ENCODE peak calls at places on chromosome 7, in seven cellular contexts. A is progenitor cell of endocrine pancreas, D is HEK293T, U is AG10803, Y is RPMI7951, S is GM03348, G is activated T-cell treated with anti-CD3 and anti-CD28 coated beads for 4 hours. I is an unnamed sample.

GRCh38 chr7:110309941-110310340 is 781.0 kb upstream of the LRRN3 start:
- DNase-seq in A (no peak), G (no peak), U (no peak), D (no peak), Y (no peak), S (no peak), I (no peak)

GRCh38 chr7:155580367-155580766 is 34.0 kb upstream of the CNPY1 start:
- DNase-seq in D (no peak), A (no peak), G (no peak), U (no peak), S (no peak), Y (no peak), I (no peak)

GRCh38 chr7:108836246-108836645 is 266.6 kb downstream of the DNAJB9 start:
- DNase-seq in Y (no peak), G (no peak), D (no peak), S (no peak), U (no peak), A (no peak), I (peak; percentile 2)

GRCh38 chr7:98470131-98470985 is 69.5 kb upstream of the BAIAP2L1 start:
- DNase-seq in D (no peak), G (no peak), A (peak; percentile 70), U (no peak), Y (peak; percentile 14), S (peak; percentile 55), I (no peak)

GRCh38 chr7:83640240-83640639 is 8.7 kb downstream of the SEMA3E start:
- DNase-seq in U (no peak), S (no peak), G (no peak), A (no peak), Y (no peak), D (no peak), I (no peak)

GRCh38 chr7:83456413-83456812 is 192.5 kb downstream of the SEMA3E start:
- DNase-seq in D (no peak), S (no peak), U (no peak), A (no peak), Y (no peak), G (no peak), I (no peak)

GRCh38 chr7:73977626-73978618 is 50.1 kb upstream of the ELN start:
- DNase-seq in U (peak; percentile 70), G (no peak), Y (peak; percentile 37), D (no peak), S (peak; percentile 81), A (no peak), I (peak; percentile 54)

GRCh38 chr7:23343806-23344500 is 44.8 kb downstream of the MALSU1 start:
- DNase-seq in G (no peak), U (no peak), D (no peak), S (no peak), Y (peak; percentile 64), A (no peak), I (no peak)

GRCh38 chr7:156074084-156074483 is 261.8 kb upstream of the SHH start:
- DNase-seq in U (no peak), A (no peak), G (no peak), Y (no peak), S (no peak), D (no peak), I (no peak)

GRCh38 chr7:101527844-101528667 is 101.0 kb downstream of the MYL10 start:
- DNase-seq in S (no peak), D (no peak), Y (peak; percentile 38), G (no peak), A (no peak), U (no peak), I (no peak)

GRCh38 chr7:139203992-139204391 is 27.0 kb upstream of the UBN2 start:
- DNase-seq in A (no peak), Y (peak; percentile 40), U (no peak), G (no peak), D (no peak), S (no peak), I (no peak)

GRCh38 chr7:44920119-44920518 is 34.8 kb upstream of the PURB start:
- DNase-seq in S (no peak), G (no peak), A (no peak), U (no peak), Y (no peak), D (no peak), I (no peak)

GRCh38 chr7:123096434-123096833 is 100.9 kb upstream of the TAS2R16 start:
- DNase-seq in G (no peak), D (no peak), U (no peak), Y (no peak), S (no peak), A (no peak), I (no peak)

I was measured in fibroblast of mammary gland.